ENCODE peak calls at places on chromosomes 4 and X, in ten cellular contexts. E is hepatocyte; N is breast epithelium; R is suprapubic skin; G is upper lobe of right lung; V is CD8-positive, alpha-beta T cell; Q is tibial artery; P is ovary; J is heart left ventricle; Y is sigmoid colon. I is an unnamed sample.
A peak's percentile ranks its signal among the peaks of the same experiment; 100 is the strongest.

GRCh38 chr4:41814565-41814964 is 66.0 kb upstream of the PHOX2B start:
- DNase-seq in E (peak; percentile 57), Y (no peak), N (no peak), V (no peak), R (no peak), Q (no peak), P (no peak), G (no peak), J (no peak), I (no peak)

GRCh38 chrX:124641737-124642491 is 295.6 kb downstream of the SH2D1A start:
- DNase-seq in G (no peak), Y (no peak), N (no peak), P (no peak), E (no peak), Q (no peak), R (no peak), V (no peak), J (no peak), I (no peak)

GRCh38 chr4:101346562-101347266 is 612 bp downstream of the PPP3CA start:
- DNase-seq in Q (peak; percentile 78), N (peak; percentile 35), G (peak; percentile 85), Y (peak; percentile 82), P (peak; percentile 65), V (peak; percentile 36), J (peak; percentile 59), E (peak; percentile 77), R (peak; percentile 83), I (peak; percentile 54)

GRCh38 chrX:22365460-22365859 is 92.7 kb downstream of the CBLL2 start:
- DNase-seq in E (no peak), P (no peak), Q (no peak), G (no peak), J (no peak), Y (no peak), V (no peak), R (no peak), N (no peak), I (no peak)

GRCh38 chrX:74536142-74537010 is 78.0 kb downstream of the RLIM start:
- DNase-seq in J (peak; percentile 87), R (peak; percentile 84), Y (peak; percentile 96), E (peak; percentile 81), N (peak; percentile 71), V (no peak), G (peak; percentile 84), P (peak; percentile 89), Q (peak; percentile 93), I (peak; percentile 17)

GRCh38 chrX:23810279-23810678 is 27.3 kb downstream of the SAT1 start:
- DNase-seq in J (no peak), V (no peak), N (no peak), R (no peak), G (no peak), P (no peak), Q (no peak), E (no peak), Y (no peak), I (no peak)

GRCh38 chrX:14936561-14936960 is 63.3 kb downstream of the MOSPD2 start:
- DNase-seq in N (no peak), R (no peak), Q (no peak), V (no peak), G (no peak), Y (no peak), J (no peak), E (peak; percentile 24), P (no peak), I (no peak)

GRCh38 chr4:124633285-124633941 is 79.1 kb downstream of the ANKRD50 start:
- DNase-seq in Y (no peak), J (no peak), Q (no peak), N (no peak), G (no peak), E (no peak), V (no peak), R (no peak), P (no peak), I (no peak)

GRCh38 chr4:147370881-147371280 is 110.0 kb upstream of the EDNRA start:
- DNase-seq in R (no peak), J (no peak), G (no peak), Q (no peak), V (no peak), N (no peak), Y (no peak), E (peak; percentile 44), P (no peak), I (no peak)

GRCh38 chr4:174834477-174834876 is 5.4 kb upstream of the GLRA3 start:
- DNase-seq in P (no peak), V (no peak), J (no peak), E (no peak), Q (no peak), N (no peak), R (no peak), Y (no peak), G (no peak), I (no peak)

GRCh38 chrX:47597222-47597621 is 15.0 kb downstream of the TIMP1 start:
- DNase-seq in P (no peak), R (no peak), J (no peak), V (no peak), Y (no peak), N (no peak), G (no peak), Q (no peak), E (no peak), I (no peak)
- H3K9me3 ChIP-seq in P (no peaks in the 10 kb centered on the region), R (no peaks in the 10 kb centered on the region), J (peaks cover 18% of the 10 kb centered on the region), V (no peaks in the 10 kb centered on the region), Y (no peaks in the 10 kb centered on the region), N (peaks cover 50% of the 10 kb centered on the region), G (no peaks in the 10 kb centered on the region), Q (peaks cover 28% of the 10 kb centered on the region), E (no peaks in the 10 kb centered on the region), I (peaks cover 7% of the 10 kb centered on the region)

GRCh38 chr4:16082424-16083216 is 1.2 kb downstream of the PROM1 start:
- DNase-seq in E (peak; percentile 73), V (no peak), Y (no peak), J (peak; percentile 18), R (peak; percentile 83), N (no peak), G (peak; percentile 71), Q (no peak), P (no peak), I (no peak)
- H3K9me3 ChIP-seq in E (no peaks in the 10 kb centered on the region), V (no peaks in the 10 kb centered on the region), Y (peaks cover 2% of the 10 kb centered on the region), J (no peaks in the 10 kb centered on the region), R (no peaks in the 10 kb centered on the region), N (no peaks in the 10 kb centered on the region), G (no peaks in the 10 kb centered on the region), Q (peaks cover 7% of the 10 kb centered on the region), P (peaks cover 3% of the 10 kb centered on the region), I (no peaks in the 10 kb centered on the region)

DNA sequence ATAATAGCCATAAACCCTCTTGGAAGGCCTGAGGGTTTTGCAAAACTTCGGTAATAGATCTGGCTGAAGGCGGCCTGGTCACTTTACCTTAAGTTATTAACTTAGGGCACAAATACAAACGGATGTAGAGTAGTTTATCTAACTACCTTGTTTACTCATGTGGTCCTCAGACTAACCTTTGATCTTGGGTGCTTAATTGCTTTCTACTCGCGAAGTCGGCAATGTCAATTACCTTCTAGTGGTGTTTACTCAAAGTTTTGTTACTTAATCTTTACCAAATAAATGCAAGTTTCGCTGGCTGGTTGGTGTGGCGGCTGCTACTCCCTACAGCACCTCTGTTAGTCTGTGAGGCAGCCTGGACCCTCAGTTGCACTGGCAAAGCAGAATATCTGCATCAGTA is 8.9 kb upstream of the ZNF141 start:
- DNase-seq in N (no peak), Q (no peak), G (no peak), R (no peak), V (no peak), J (no peak), E (no peak), P (no peak), Y (no peak), I (no peak)
- H3K9me3 ChIP-seq in N (peaks cover 20% of the 10 kb centered on the region), Q (no peaks in the 10 kb centered on the region), G (peaks cover 6% of the 10 kb centered on the region), R (peaks cover 8% of the 10 kb centered on the region), V (peaks cover 4% of the 10 kb centered on the region), J (no peaks in the 10 kb centered on the region), E (peaks cover 8% of the 10 kb centered on the region), P (no peaks in the 10 kb centered on the region), Y (peaks cover 4% of the 10 kb centered on the region), I (no peaks in the 10 kb centered on the region)

GRCh38 chrX:154312116-154312515 is 16.5 kb downstream of the TKTL1 start:
- DNase-seq in Y (no peak), N (no peak), Q (no peak), V (no peak), J (no peak), R (no peak), E (no peak), P (no peak), G (no peak), I (no peak)

GRCh38 chrX:154309041-154309775 is 13.6 kb downstream of the TKTL1 start:
- DNase-seq in J (no peak), G (no peak), P (no peak), V (no peak), R (no peak), Q (no peak), N (no peak), Y (no peak), E (no peak), I (no peak)

GRCh38 chrX:154310991-154311541 is 15.5 kb downstream of the TKTL1 start:
- DNase-seq in Y (no peak), E (peak; percentile 22), Q (no peak), J (no peak), N (no peak), V (no peak), P (no peak), G (no peak), R (no peak), I (no peak)

GRCh38 chrX:154315416-154315815 is 19.8 kb downstream of the TKTL1 start:
- DNase-seq in Y (no peak), J (no peak), E (no peak), N (no peak), G (no peak), P (no peak), Q (no peak), R (no peak), V (no peak), I (no peak)

GRCh38 chrX:154313147-154313546 is 17.6 kb downstream of the TKTL1 start:
- DNase-seq in N (no peak), G (no peak), E (no peak), V (no peak), R (no peak), P (no peak), Q (no peak), Y (no peak), J (no peak), I (no peak)
- H3K9me3 ChIP-seq in N (no peaks in the 10 kb centered on the region), G (no peaks in the 10 kb centered on the region), E (no peaks in the 10 kb centered on the region), V (no peaks in the 10 kb centered on the region), R (no peaks in the 10 kb centered on the region), P (no peaks in the 10 kb centered on the region), Q (no peaks in the 10 kb centered on the region), Y (no peaks in the 10 kb centered on the region), J (no peaks in the 10 kb centered on the region), I (no peaks in the 10 kb centered on the region)

DNA sequence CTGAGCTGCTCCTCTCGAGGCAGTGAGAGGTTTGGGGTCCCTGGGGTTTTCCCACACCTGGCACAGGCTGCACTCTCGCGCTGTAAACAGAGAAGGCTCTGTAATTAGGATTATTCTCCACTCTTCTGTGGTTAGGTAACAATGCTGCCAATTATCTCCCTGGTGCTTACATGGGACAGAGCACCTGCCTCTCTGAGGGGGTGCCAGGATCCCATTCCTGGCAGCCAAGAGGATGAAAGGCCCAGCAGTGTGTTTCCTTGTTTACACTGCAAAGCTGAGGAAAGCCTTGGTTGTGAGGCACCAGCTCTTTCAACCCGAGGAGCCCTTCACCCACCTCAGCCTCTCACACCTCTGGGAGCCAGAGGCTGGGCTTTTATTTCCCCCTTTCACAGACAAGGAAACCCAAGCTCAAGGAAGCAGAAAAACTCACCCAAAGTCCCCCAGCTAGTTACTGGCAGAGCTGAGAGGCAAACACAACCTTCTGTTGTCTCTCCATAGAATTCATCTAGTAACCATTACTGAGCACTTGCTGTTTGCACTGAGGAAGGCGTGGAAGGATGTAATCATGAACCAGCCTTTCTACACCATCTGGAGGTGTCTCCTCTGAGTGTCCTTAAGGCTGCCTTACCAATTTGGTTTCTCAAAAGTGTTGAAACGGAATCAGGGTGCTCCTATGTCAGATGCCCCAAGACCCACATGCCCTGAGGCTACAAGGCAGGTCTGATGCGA is 39.7 kb upstream of the PROM1 start:
- DNase-seq in Y (no peak), V (no peak), E (no peak), P (no peak), R (no peak), J (no peak), G (no peak), Q (no peak), N (peak; percentile 80), I (no peak)
- H3K9me3 ChIP-seq in Y (no peaks in the 10 kb centered on the region), V (no peaks in the 10 kb centered on the region), E (no peaks in the 10 kb centered on the region), P (no peaks in the 10 kb centered on the region), R (no peaks in the 10 kb centered on the region), J (no peaks in the 10 kb centered on the region), G (no peaks in the 10 kb centered on the region), Q (no peaks in the 10 kb centered on the region), N (no peaks in the 10 kb centered on the region), I (no peaks in the 10 kb centered on the region)

I was measured in T-helper 17 cell.